ENCODE peak calls at places on chromosomes 3 and 15, in ten cellular contexts. N is K562, Q is tibial artery, R is astrocyte of the spinal cord, O is foreskin fibroblast, W is colonic mucosa, G is kidney, B is OCI-LY7, H is fibroblast of pulmonary artery, J is IMR-90. Z is an unnamed sample.

GRCh38 chr3:126782554-126782953 is 78.5 kb downstream of the CHCHD6 start:
- DNase-seq in N (no peak), Q (no peak), R (peak), O (peak), W (peak), G (no peak), B (no peak), H (peak), J (peak), Z (no peak)

GRCh38 chr3:98670020-98670419 is 76.6 kb upstream of the CPOX start:
- DNase-seq in N (no peak), Q (no peak), R (no peak), O (no peak), W (no peak), G (no peak), B (no peak), H (no peak), J (no peak), Z (no peak)

GRCh38 chr15:95409924-95410323 is 920.6 kb upstream of the NR2F2 start:
- DNase-seq in N (no peak), Q (no peak), R (no peak), O (no peak), W (no peak), G (no peak), B (no peak), H (no peak), J (peak), Z (no peak)

GRCh38 chr15:60370105-60370803 is 27.5 kb downstream of the ANXA2 start:
- DNase-seq in N (no peak), Q (no peak), R (no peak), O (peak), W (no peak), G (no peak), B (no peak), H (peak), J (no peak), Z (no peak)

GRCh38 chr3:101867521-101867920 is 18.2 kb downstream of the NFKBIZ start:
- DNase-seq in N (no peak), Q (no peak), R (no peak), O (no peak), W (no peak), G (no peak), B (no peak), H (no peak), J (no peak), Z (no peak)

GRCh38 chr3:55647675-55648074 is 160.6 kb upstream of the WNT5A start:
- DNase-seq in N (no peak), Q (no peak), R (no peak), O (no peak), W (no peak), G (peak), B (no peak), H (no peak), J (no peak), Z (no peak)

GRCh38 chr3:52479876-52480575 is 15.1 kb upstream of the STAB1 start:
- DNase-seq in N (no peak), Q (no peak), R (no peak), O (no peak), W (no peak), G (peak), B (no peak), H (no peak), J (no peak), Z (no peak)

GRCh38 chr3:143847787-143848631 is at the start of gene SLC9A9:
- DNase-seq in N (no peak), Q (no peak), R (peak), O (peak), W (peak), G (peak), B (peak), H (peak), J (peak), Z (no peak)

GRCh38 chr3:15953841-15954240 is 156.1 kb upstream of the ANKRD28 start:
- DNase-seq in N (peak), Q (no peak), R (no peak), O (no peak), W (no peak), G (no peak), B (peak), H (no peak), J (no peak), Z (no peak)
- TF ChIP-seq CTCF in N (peak), Q (no peak), R (no peak), O (no peak), W (no peak), G (no peak), B (peak), H (no peak), J (no peak), Z (peak)

GRCh38 chr3:86245360-86245759 is 745.6 kb downstream of the VGLL3 start:
- DNase-seq in N (no peak), Q (no peak), R (no peak), O (no peak), W (no peak), G (no peak), B (no peak), H (no peak), J (no peak), Z (no peak)
- TF ChIP-seq CTCF in N (no peak), Q (no peak), R (peak), O (no peak), W (peak), G (no peak), B (peak), H (no peak), J (no peak), Z (peak)

DNA sequence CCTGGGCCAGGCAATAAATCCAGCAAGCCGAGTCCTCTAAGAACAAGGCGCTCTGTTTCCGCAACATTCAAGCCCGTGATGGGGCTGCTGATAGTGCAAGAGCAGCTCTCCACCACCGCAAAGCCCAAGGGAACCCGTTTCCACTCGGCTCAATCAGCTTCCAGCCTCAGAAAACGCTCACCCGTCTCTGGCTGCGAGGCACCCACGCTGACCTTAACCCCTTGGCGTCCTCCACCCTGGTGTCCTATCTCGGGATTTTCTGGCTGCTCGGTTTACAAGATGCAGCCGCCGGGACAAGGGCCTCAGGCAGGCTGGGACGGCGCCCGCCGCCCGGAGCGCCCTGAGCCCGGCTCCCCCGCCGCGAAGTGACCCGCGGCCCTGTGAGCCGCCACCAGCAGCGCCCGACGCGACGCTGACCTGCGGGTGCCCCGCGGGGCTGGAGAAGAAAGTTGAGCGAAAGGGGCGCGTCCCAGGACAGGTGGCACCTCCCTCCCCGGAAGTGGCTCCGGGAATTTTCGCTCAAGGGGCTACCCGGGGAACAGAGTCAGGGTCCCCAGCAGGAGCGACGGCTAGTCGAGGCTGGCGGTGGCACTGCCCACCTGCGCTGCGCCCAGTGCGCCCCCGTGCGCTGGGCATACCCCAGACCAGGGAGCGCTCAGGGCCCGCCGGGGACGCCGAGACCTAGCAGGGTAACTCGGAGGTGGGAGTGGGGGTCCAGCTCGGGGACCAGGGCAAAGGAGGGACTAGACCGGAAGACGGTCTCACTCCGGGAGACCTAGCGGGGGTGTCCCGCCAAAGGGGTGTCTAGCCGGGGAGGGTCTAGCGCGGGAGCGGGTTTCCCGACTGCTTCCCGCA is 18.1 kb downstream of the SPATA12 start:
- DNase-seq in N (peak), Q (peak), R (peak), O (peak), W (peak), G (peak), B (peak), H (peak), J (peak), Z (peak)
- TF ChIP-seq CTCF in N (no peak), Q (no peak), R (peak), O (no peak), W (no peak), G (no peak), B (peak), H (no peak), J (no peak), Z (peak)

GRCh38 chr3:115217678-115218451 is 70.8 kb upstream of the ZBTB20 start:
- DNase-seq in N (peak), Q (no peak), R (peak), O (peak), W (peak), G (no peak), B (peak), H (peak), J (peak), Z (no peak)
- TF ChIP-seq CTCF in N (peak), Q (peak), R (peak), O (peak), W (peak), G (peak), B (peak), H (peak), J (peak), Z (peak)

GRCh38 chr15:27412413-27412812 is 441.4 kb downstream of the GABRG3 start:
- DNase-seq in N (no peak), Q (no peak), R (peak), O (no peak), W (no peak), G (no peak), B (no peak), H (no peak), J (no peak), Z (no peak)
- TF ChIP-seq CTCF in N (no peak), Q (no peak), R (no peak), O (no peak), W (no peak), G (no peak), B (no peak), H (no peak), J (no peak), Z (no peak)

DNA sequence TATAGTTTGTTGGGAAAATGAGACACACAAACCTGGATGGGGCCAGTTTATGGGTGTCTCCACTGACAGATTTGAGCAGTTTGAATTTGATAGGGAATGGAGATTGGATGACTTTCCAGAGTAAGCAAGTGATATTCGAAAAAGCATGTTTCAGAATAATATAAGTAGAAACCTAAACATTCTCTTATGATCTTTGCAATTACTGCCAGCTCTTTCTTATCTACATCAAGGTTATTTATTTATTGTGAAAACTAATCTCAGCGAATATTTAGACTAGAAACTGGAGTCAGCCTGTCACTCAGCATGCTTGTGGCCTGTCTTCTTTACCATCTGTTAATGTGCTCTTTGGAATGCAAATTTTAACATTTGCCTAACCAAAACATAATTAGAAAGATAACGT is 57.8 kb upstream of the SPPL2A start:
- DNase-seq in N (no peak), Q (no peak), R (no peak), O (no peak), W (no peak), G (no peak), B (no peak), H (no peak), J (no peak), Z (no peak)
- TF ChIP-seq CTCF in N (no peak), Q (no peak), R (no peak), O (no peak), W (no peak), G (no peak), B (no peak), H (no peak), J (no peak), Z (no peak)

Z was measured in type B pancreatic cell.